ENCODE peak calls at places on chromosomes 3 and 15, in nine cellular contexts. J, D, R, O, H, B, L, K and A are unnamed samples.

GRCh38 chr3:129409541-129409940 is 18.9 kb downstream of the EFCAB12 start:
- DNase-seq in J (no peak), L (no peak), D (peak; percentile 66), O (no peak), B (no peak), R (no peak), K (no peak), H (no peak), A (no peak)

GRCh38 chr3:188468196-188468595 is 314.2 kb downstream of the LPP start:
- DNase-seq in H (no peak), K (no peak), B (no peak), D (peak; percentile 65), R (no peak), O (no peak), J (no peak), L (no peak), A (no peak)

GRCh38 chr15:28923726-28924280 is 38.0 kb downstream of the APBA2 start:
- DNase-seq in D (no peak), L (no peak), K (no peak), J (no peak), R (no peak), H (no peak), O (no peak), B (peak; percentile 40), A (no peak)

GRCh38 chr3:105369501-105370371 is 3.0 kb downstream of the ALCAM start:
- DNase-seq in H (peak; percentile 80), R (peak; percentile 47), D (peak; percentile 69), O (peak; percentile 67), K (peak; percentile 11), L (peak; percentile 72), B (peak; percentile 92), J (peak; percentile 41), A (peak; percentile 61)

GRCh38 chr3:40623567-40623966 is 98.8 kb downstream of the ZNF621 start:
- DNase-seq in R (no peak), D (peak; percentile 29), L (peak; percentile 79), K (no peak), H (no peak), J (no peak), O (no peak), B (no peak), A (no peak)

GRCh38 chr3:46923559-46924350 is 46.2 kb downstream of the PTH1R start:
- DNase-seq in H (peak; percentile 70), D (no peak), R (peak; percentile 79), K (peak; percentile 24), L (no peak), O (no peak), J (peak; percentile 66), B (peak; percentile 74), A (no peak)

GRCh38 chr3:53811143-53811915 is 34.9 kb downstream of the CHDH start:
- DNase-seq in L (no peak), O (no peak), B (peak; percentile 58), K (no peak), J (no peak), R (no peak), H (no peak), D (no peak), A (no peak)

GRCh38 chr15:60582370-60583036 is 103.6 kb upstream of the ICE2 start:
- DNase-seq in R (no peak), D (peak; percentile 6), J (no peak), H (no peak), K (no peak), L (no peak), B (no peak), O (no peak), A (no peak)

GRCh38 chr15:25897658-25898057 is 34.5 kb upstream of the ATP10A start:
- DNase-seq in B (no peak), O (no peak), R (no peak), K (no peak), H (no peak), L (no peak), J (no peak), D (no peak), A (no peak)

GRCh38 chr15:49815937-49816336 is 195.1 kb downstream of the DTWD1 start:
- DNase-seq in K (no peak), O (peak; percentile 15), R (no peak), H (no peak), D (peak; percentile 97), J (no peak), L (no peak), B (no peak), A (peak; percentile 38)

GRCh38 chr3:180048840-180049239 is 12.1 kb upstream of the PEX5L start:
- DNase-seq in H (no peak), L (no peak), J (no peak), D (peak; percentile 77), K (no peak), O (no peak), R (no peak), B (no peak), A (no peak)

GRCh38 chr15:46618984-46619383 is 984.2 kb downstream of the SQOR start:
- DNase-seq in K (no peak), D (no peak), O (no peak), B (no peak), L (no peak), H (no peak), R (no peak), J (no peak), A (no peak)

GRCh38 chr3:38016410-38016809 is 13.0 kb downstream of the PLCD1 start:
- DNase-seq in R (no peak), K (no peak), B (peak; percentile 72), H (peak; percentile 36), D (no peak), J (no peak), O (no peak), L (no peak), A (no peak)

GRCh38 chr3:79139395-79140060 is 628.3 kb downstream of the ROBO1 start:
- DNase-seq in R (no peak), L (no peak), D (peak; percentile 59), O (no peak), B (no peak), K (no peak), H (no peak), J (no peak), A (no peak)

GRCh38 chr15:83081256-83082014 is 14.4 kb upstream of the BTBD1 start:
- DNase-seq in K (no peak), O (no peak), J (no peak), L (no peak), H (no peak), B (no peak), D (no peak), R (no peak), A (no peak)

GRCh38 chr3:54780336-54780735 is 147.5 kb downstream of the LRTM1 start:
- DNase-seq in B (no peak), K (no peak), H (no peak), O (no peak), D (peak; percentile 63), J (no peak), L (no peak), R (no peak), A (no peak)

GRCh38 chr3:176967525-176967924 is 229.8 kb downstream of the TBL1XR1 start:
- DNase-seq in H (no peak), J (no peak), D (peak; percentile 75), O (no peak), R (no peak), K (no peak), B (no peak), L (no peak), A (no peak)

GRCh38 chr15:96670389-96670788 is 339.9 kb downstream of the NR2F2 start:
- DNase-seq in J (no peak), K (no peak), R (no peak), B (no peak), L (no peak), D (no peak), O (no peak), H (no peak), A (no peak)

GRCh38 chr3:158508481-158508880 is 62.5 kb upstream of the MLF1 start:
- DNase-seq in J (no peak), O (no peak), B (no peak), R (no peak), K (no peak), H (no peak), D (peak; percentile 74), L (no peak), A (no peak)

GRCh38 chr3:156416846-156417581 is 137.9 kb downstream of the SSR3 start:
- DNase-seq in D (peak; percentile 31), K (no peak), H (no peak), L (no peak), O (no peak), R (peak; percentile 49), J (no peak), B (no peak), A (no peak)
- H3K27ac ChIP-seq in D (no peak overlapping the region), K (no peak overlapping the region), H (peak overlapping the region; percentile 78), L (no peak overlapping the region), O (no peak overlapping the region), R (peak overlapping the region; percentile 24), J (no peak overlapping the region), B (no peak overlapping the region), A (no peak overlapping the region)

GRCh38 chr15:85694086-85694485 is 100.6 kb downstream of the KLHL25 start:
- DNase-seq in H (no peak), B (no peak), L (no peak), D (no peak), K (no peak), J (no peak), O (no peak), R (no peak), A (no peak)
- H3K4me1 ChIP-seq in H (peaks cover 6% of the 10 kb centered on the region), B (peaks cover 3% of the 10 kb centered on the region), L (no peaks in the 10 kb centered on the region), D (peaks cover 8% of the 10 kb centered on the region), K (peaks cover 16% of the 10 kb centered on the region), J (no peaks in the 10 kb centered on the region), O (peaks cover 62% of the 10 kb centered on the region), R (peaks cover 2% of the 10 kb centered on the region), A (peaks cover 50% of the 10 kb centered on the region)

GRCh38 chr3:71065764-71066013 is 517.8 kb downstream of the FOXP1 start:
- DNase-seq in R (no peak), O (no peak), L (no peak), B (no peak), H (no peak), K (no peak), D (no peak), J (no peak), A (no peak)
- H3K27ac ChIP-seq in R (no peak overlapping the region), O (peak overlapping the region; percentile 96), L (peak overlapping the region; percentile 96), B (no peak overlapping the region), H (peak overlapping the region; percentile 96), K (peak overlapping the region; percentile 90), D (peak overlapping the region; percentile 92), J (no peak overlapping the region), A (peak overlapping the region; percentile 94)

GRCh38 chr15:66719471-66719870 is 17.4 kb downstream of the SMAD6 start:
- DNase-seq in B (no peak), L (no peak), D (no peak), O (no peak), R (no peak), H (no peak), J (no peak), K (no peak), A (no peak)

GRCh38 chr15:66721954-66722353 is 19.9 kb downstream of the SMAD6 start:
- DNase-seq in R (no peak), B (peak; percentile 10), D (no peak), K (no peak), O (no peak), L (no peak), J (no peak), H (no peak), A (no peak)

GRCh38 chr15:66721020-66721419 is 19.0 kb downstream of the SMAD6 start:
- DNase-seq in J (no peak), H (no peak), B (peak; percentile 70), K (no peak), L (no peak), R (no peak), O (no peak), D (no peak), A (no peak)

GRCh38 chr15:66721501-66721937 is 19.5 kb downstream of the SMAD6 start:
- DNase-seq in D (no peak), J (no peak), K (no peak), R (no peak), L (no peak), B (peak; percentile 67), H (no peak), O (no peak), A (no peak)

GRCh38 chr15:66720206-66721010 is 18.4 kb downstream of the SMAD6 start:
- DNase-seq in H (no peak), L (no peak), D (peak; percentile 71), R (no peak), B (peak; percentile 93), J (no peak), O (no peak), K (no peak), A (peak; percentile 15)
- H3K4me1 ChIP-seq in H (no peaks in the 10 kb centered on the region), L (peaks cover 4% of the 10 kb centered on the region), D (peaks cover 25% of the 10 kb centered on the region), R (peaks cover 11% of the 10 kb centered on the region), B (no peaks in the 10 kb centered on the region), J (no peaks in the 10 kb centered on the region), O (peaks cover 75% of the 10 kb centered on the region), K (peaks cover 4% of the 10 kb centered on the region), A (peaks cover 40% of the 10 kb centered on the region)